ENCODE peak calls at places on chromosomes 16 and 17, in four cellular contexts. C is H1, H is keratinocyte, Z is SK-N-SH. R is an unnamed sample.

GRCh38 chr16:88345943-88346560 is 36.7 kb upstream of the ZNF469 start:
- DNase-seq in Z (peak; percentile 22), C (no peak), H (no peak), R (no peak)

GRCh38 chr17:8711291-8711690 is 33.3 kb downstream of the CCDC42 start:
- DNase-seq in C (no peak), Z (no peak), H (no peak), R (no peak)

GRCh38 chr17:67998466-67998865 is 2.2 kb upstream of the C17orf58 start:
- DNase-seq in Z (no peak), C (no peak), H (no peak), R (no peak)

GRCh38 chr17:7435676-7436555 is 681 bp downstream of the TMEM102 start:
- DNase-seq in H (no peak), C (no peak), Z (peak; percentile 57), R (peak; percentile 59)

GRCh38 chr16:24035127-24035842 is 199.5 kb downstream of the PRKCB start:
- DNase-seq in C (no peak), H (no peak), Z (no peak), R (no peak)

GRCh38 chr17:48998557-48999440 is 1.6 kb downstream of the IGF2BP1 start:
- DNase-seq in Z (no peak), C (no peak), H (no peak), R (no peak)

GRCh38 chr17:64001091-64001579 is 3.0 kb downstream of the PRR29 start:
- DNase-seq in H (no peak), C (no peak), Z (peak; percentile 19), R (no peak)

GRCh38 chr16:2904922-2905240 is 6.8 kb upstream of the FLYWCH1 start:
- DNase-seq in Z (no peak), C (no peak), H (no peak), R (no peak)

GRCh38 chr16:23724438-23725131 is 11.6 kb upstream of the ERN2 start:
- DNase-seq in C (no peak), Z (no peak), H (no peak), R (no peak)

GRCh38 chr17:15194859-15195277 is 70.3 kb downstream of the PMP22 start:
- DNase-seq in Z (no peak), H (no peak), C (no peak), R (no peak)

GRCh38 chr16:9302102-9302501 is 210.7 kb downstream of the HAPSTR1 start:
- DNase-seq in Z (no peak), H (no peak), C (no peak), R (no peak)

GRCh38 chr16:12305081-12305596 is 328.6 kb downstream of the SNX29 start:
- DNase-seq in H (no peak), C (no peak), Z (no peak), R (no peak)

GRCh38 chr17:51692917-51693316 is 432.6 kb downstream of the UTP18 start:
- DNase-seq in Z (no peak), H (no peak), C (no peak), R (no peak)

GRCh38 chr16:9800180-9800738 is 382.0 kb downstream of the GRIN2A start:
- DNase-seq in C (no peak), H (no peak), Z (no peak), R (no peak)

GRCh38 chr16:14627088-14627487 is 3.0 kb downstream of the PARN start:
- DNase-seq in Z (no peak), H (no peak), C (no peak), R (no peak)

GRCh38 chr17:53496356-53496755 is 326.4 kb upstream of the KIF2B start:
- DNase-seq in H (no peak), C (no peak), Z (no peak), R (no peak)

GRCh38 chr16:4561565-4561964 is 5.4 kb downstream of the C16orf96 start:
- DNase-seq in Z (no peak), C (no peak), H (no peak), R (no peak)

GRCh38 chr17:45228985-45229517 is 7.4 kb downstream of the FMNL1 start:
- DNase-seq in C (no peak), Z (no peak), H (no peak), R (peak; percentile 65)

GRCh38 chr16:558298-559020 is 1.7 kb upstream of the PRR35 start:
- DNase-seq in C (no peak), H (no peak), Z (no peak), R (no peak)

GRCh38 chr17:4597975-4598374 is 13.6 kb downstream of the SMTNL2 start:
- DNase-seq in H (no peak), Z (peak; percentile 25), C (no peak), R (no peak)
- H3K27ac ChIP-seq in H (no peak overlapping the region), Z (no peak overlapping the region), C (no peak overlapping the region), R (no peak overlapping the region)

GRCh38 chr17:43015579-43015978 is 6.6 kb downstream of the VAT1 start:
- DNase-seq in H (no peak), Z (no peak), C (no peak), R (no peak)
- H2AFZ ChIP-seq in H (no peak overlapping the region), Z (no peak overlapping the region), C (no peak overlapping the region), R (no peak overlapping the region)

GRCh38 chr17:82018152-82019041 is 4.3 kb downstream of the CENPX start:
- DNase-seq in H (no peak), C (no peak), Z (no peak), R (no peak)

GRCh38 chr17:82016061-82016874 is 6.4 kb downstream of the CENPX start:
- DNase-seq in Z (no peak), H (no peak), C (no peak), R (no peak)

GRCh38 chr17:82016875-82017459 is 5.7 kb downstream of the CENPX start:
- DNase-seq in C (no peak), Z (no peak), H (no peak), R (no peak)

GRCh38 chr17:82019208-82019727 is 3.4 kb downstream of the CENPX start:
- DNase-seq in Z (no peak), C (no peak), H (no peak), R (no peak)

GRCh38 chr17:82017612-82018151 is 5.0 kb downstream of the CENPX start:
- DNase-seq in C (no peak), H (no peak), Z (no peak), R (no peak)
- H3K27ac ChIP-seq in C (no peak overlapping the region), H (no peak overlapping the region), Z (no peak overlapping the region), R (no peak overlapping the region)

DNA sequence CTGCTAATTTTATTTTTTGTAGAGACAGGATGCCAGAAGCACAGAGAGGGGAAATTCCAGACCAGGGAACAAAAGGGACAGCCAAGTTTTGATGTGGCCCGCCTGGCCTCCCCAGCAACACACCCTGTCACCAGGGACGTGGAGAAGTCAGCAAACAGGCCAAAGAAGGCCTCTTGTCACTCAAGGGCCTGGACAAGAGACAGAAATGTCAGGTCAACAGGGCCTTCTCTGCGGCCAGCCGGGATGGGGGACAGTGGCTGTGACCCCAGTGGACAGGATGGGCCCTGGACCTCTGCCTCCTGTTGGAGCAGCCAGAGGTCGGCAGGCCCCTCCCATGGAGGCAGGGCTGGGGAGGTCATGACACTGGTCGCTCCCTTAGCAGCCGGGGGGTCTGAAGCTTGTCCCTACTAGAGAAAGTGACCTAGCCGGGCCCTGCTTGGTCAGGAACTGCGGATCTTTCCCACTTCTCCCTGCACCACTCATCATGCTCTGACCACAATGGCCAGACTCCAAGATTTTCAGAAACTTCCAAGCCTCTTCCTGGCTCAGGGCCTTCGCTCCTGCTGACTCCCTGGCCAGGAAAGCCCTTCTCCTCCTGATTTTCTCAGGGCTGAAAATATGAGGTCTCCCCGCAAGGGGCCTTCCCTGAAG is 9.2 kb upstream of the TVP23A start:
- DNase-seq in Z (no peak), H (no peak), C (no peak), R (no peak)
- H2AFZ ChIP-seq in Z (peak overlapping the region; percentile 71), H (no peak overlapping the region), C (peak overlapping the region; percentile 85), R (no peak overlapping the region)

GRCh38 chr17:17228521-17229279 is 8.3 kb downstream of the FLCN start:
- DNase-seq in C (no peak), Z (no peak), H (no peak), R (no peak)

GRCh38 chr17:17231621-17232302 is 5.2 kb downstream of the FLCN start:
- DNase-seq in Z (no peak), C (no peak), H (no peak), R (no peak)

GRCh38 chr17:17229416-17230098 is 7.4 kb downstream of the FLCN start:
- DNase-seq in H (no peak), C (no peak), Z (no peak), R (no peak)

GRCh38 chr17:17235212-17236174 is 1.5 kb downstream of the FLCN start:
- DNase-seq in C (no peak), Z (no peak), H (no peak), R (peak; percentile 25)

GRCh38 chr17:17232303-17232621 is 4.7 kb downstream of the FLCN start:
- DNase-seq in H (no peak), Z (no peak), C (no peak), R (no peak)
- H3K27ac ChIP-seq in H (no peak overlapping the region), Z (no peak overlapping the region), C (no peak overlapping the region), R (no peak overlapping the region)

GRCh38 chr17:31595666-31596381 is 204.3 kb downstream of the RAB11FIP4 start:
- DNase-seq in Z (no peak), C (no peak), H (no peak), R (peak; percentile 69)
- H2AFZ ChIP-seq in Z (no peak overlapping the region), C (peak overlapping the region; percentile 3), H (peak overlapping the region; percentile 60), R (no peak overlapping the region)

R was measured in PC-9.